ENCODE peak calls at places on chromosomes 1 and 21, in four cellular contexts. P is GM12878, I is K562, F is HepG2. B is an unnamed sample.

GRCh38 chr1:57163332-57163731 is 197.5 kb upstream of the C8B start:
- DNase-seq in P (no peak), I (no peak), F (no peak), B (no peak)

GRCh38 chr1:171937938-171938337 is 96.6 kb downstream of the DNM3 start:
- DNase-seq in P (no peak), I (no peak), F (no peak), B (no peak)

GRCh38 chr1:24294228-24294672 is 24.9 kb upstream of the GRHL3 start:
- DNase-seq in P (no peak), I (no peak), F (no peak), B (no peak)

GRCh38 chr1:155873860-155874259 is 14.5 kb downstream of the SYT11 start:
- DNase-seq in P (no peak), I (no peak), F (no peak), B (no peak)

GRCh38 chr21:46265736-46266525 is 19.5 kb downstream of the MCM3AP start:
- DNase-seq in P (no peak), I (no peak), F (no peak), B (no peak)

GRCh38 chr1:182147136-182147815 is 85.8 kb upstream of the ZNF648 start:
- DNase-seq in P (peak; percentile 60), I (no peak), F (no peak), B (no peak)

GRCh38 chr1:42806171-42806570 is 10.8 kb upstream of the ERMAP start:
- DNase-seq in P (no peak), I (no peak), F (no peak), B (no peak)

GRCh38 chr1:119358661-119359060 is 9.9 kb upstream of the HAO2 start:
- DNase-seq in P (no peak), I (no peak), F (no peak), B (no peak)

GRCh38 chr1:244289976-244290375 is 161.7 kb downstream of the ADSS2 start:
- DNase-seq in P (no peak), I (no peak), F (no peak), B (no peak)

GRCh38 chr1:172585348-172585747 is 52.4 kb downstream of the SUCO start:
- DNase-seq in P (no peak), I (no peak), F (no peak), B (no peak)

GRCh38 chr1:228374711-228375577 is 31.7 kb downstream of the TRIM11 start:
- DNase-seq in P (no peak), I (no peak), F (no peak), B (no peak)

GRCh38 chr1:192700834-192701271 is 64.9 kb downstream of the RGS13 start:
- DNase-seq in P (no peak), I (no peak), F (peak; percentile 85), B (no peak)

DNA sequence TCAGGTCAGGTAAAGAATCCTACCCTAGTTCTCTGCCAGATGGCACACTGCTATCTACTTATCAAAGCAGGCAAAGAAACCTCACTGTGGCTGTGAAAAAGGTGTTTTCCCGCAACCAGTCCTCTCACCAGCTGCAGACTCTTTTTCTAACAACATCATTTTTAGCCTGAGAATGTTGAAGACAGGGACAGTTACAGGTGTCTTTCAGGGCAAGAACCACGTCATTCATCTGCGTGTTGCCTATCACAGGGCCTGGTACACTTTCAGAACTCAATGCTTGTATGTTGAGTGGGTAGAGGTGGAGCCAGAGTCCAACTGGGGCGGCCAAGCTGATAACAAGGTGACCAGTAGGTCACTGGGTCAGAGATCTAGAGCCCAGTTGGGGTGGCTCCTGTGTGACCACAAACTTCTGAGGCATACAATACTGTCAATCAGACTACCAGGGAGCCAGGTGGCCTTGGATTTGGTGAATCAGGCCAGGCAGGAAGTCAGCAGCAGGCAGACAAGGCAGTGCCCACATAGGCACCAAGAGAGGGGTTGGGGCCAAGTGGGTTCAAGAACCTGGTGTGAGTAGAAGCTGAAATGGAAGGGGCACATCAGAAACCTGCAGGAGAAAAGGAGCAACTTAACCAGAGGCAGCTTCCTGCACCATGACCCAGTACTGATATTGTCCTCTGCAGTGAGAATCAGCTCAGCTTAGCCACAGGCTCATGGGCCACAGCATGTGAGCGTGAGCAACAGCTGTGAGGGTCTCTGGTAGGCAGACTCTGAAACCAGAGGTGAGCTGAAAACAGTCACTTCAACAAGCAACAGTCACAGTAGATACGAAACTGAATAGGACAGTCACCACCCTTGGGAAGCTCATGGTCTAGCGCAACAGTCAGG is 123.6 kb downstream of the DTL start:
- DNase-seq in P (peak; percentile 56), I (peak; percentile 45), F (peak; percentile 48), B (no peak)
- TF ChIP-seq TARDBP in P (no peak), I (no peak), F (no peak), B (no peak)

DNA sequence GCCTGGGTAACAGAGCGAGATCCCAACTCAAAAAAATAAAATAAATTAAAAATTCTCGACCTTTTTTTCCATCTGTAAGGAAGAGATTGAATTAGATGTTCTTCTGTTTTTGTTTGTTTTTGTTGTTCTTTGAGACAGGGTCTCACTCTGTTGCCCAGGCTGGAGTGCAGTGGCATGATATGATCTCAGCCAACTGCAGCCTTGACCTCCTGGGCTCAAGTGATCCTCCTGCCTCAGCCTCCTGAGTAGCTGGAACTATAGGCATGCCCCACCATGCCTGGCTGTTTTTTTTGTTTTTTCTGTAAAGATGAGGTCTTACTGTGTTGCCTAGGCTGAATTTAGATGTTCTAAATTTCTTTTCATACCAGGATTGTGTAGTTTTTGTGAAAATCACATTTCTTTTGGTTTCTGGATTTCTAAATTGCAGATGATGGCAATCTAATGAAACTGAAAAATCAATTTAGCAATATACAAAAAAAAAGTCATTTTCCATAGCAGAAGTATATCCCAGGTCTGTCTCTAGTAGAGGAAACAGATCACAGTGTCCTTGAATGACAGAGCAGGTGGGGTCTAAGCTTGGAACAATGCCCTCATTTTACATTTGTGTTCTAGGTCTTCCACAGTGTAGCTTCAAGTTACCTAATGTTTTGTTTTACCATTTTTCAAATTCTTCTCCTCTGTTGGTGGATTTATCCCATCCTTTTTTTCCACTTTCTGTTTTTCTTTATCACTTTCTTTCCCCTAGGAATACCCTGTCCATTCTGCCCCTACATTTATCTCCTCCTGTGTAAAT is 20.3 kb downstream of the ZYG11A start:
- DNase-seq in P (no peak), I (no peak), F (peak; percentile 24), B (no peak)
- TF ChIP-seq SP1 in P (no peak), I (no peak), F (no peak), B (no peak)

DNA sequence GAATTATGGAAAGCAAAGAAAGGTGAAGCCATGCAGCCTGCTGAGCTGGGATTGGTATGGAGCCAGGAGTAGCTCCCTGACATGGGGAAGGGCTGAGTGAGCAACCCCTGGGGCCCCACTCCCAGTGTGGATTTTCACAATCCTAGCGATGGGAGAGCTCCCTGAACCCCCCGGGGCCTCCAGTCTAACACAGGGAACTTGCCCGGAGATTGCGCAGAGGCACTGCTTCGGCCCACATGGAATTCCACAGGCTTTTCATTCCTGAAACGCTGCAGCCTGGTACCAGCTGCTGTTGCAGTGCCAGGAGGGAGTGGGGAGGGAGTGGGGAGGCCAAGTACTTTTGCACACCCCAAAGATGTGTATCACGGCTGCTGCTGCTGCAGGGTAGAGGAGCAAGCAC is 110.4 kb upstream of the C21orf91 start:
- DNase-seq in P (no peak), I (no peak), F (no peak), B (no peak)
- TF ChIP-seq TARDBP in P (no peak), I (no peak), F (no peak), B (no peak)

GRCh38 chr1:117534995-117535467 is 70.8 kb upstream of the TENT5C start:
- DNase-seq in P (peak; percentile 28), I (peak; percentile 84), F (peak; percentile 31), B (peak; percentile 72)

GRCh38 chr1:117527566-117528102 is 78.2 kb upstream of the TENT5C start:
- DNase-seq in P (no peak), I (no peak), F (no peak), B (no peak)

GRCh38 chr1:117527111-117527510 is 78.7 kb upstream of the TENT5C start:
- DNase-seq in P (no peak), I (no peak), F (no peak), B (no peak)

GRCh38 chr1:117531222-117531621 is 74.6 kb upstream of the TENT5C start:
- DNase-seq in P (no peak), I (no peak), F (no peak), B (no peak)

DNA sequence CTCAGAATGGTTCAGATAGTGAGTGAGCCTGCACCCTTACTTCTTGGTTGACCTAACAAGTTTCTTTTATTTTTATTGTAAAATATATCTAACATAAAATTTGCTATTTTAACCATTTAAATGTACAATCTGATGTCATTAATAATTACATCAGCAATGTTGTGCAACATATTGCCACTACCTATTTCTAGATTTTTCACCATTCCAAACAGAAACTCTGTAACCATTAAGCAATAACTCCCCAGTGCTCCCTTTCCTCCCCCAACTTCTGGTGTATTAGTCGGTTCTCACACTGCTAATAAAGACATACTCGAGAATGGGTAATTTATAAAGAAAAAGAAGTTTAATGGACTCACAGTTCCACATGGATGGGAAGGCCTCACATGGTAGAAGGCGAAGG is 76.2 kb upstream of the TENT5C start:
- DNase-seq in P (no peak), I (no peak), F (no peak), B (no peak)
- TF ChIP-seq SP1 in P (no peak), I (no peak), F (no peak), B (no peak)

DNA sequence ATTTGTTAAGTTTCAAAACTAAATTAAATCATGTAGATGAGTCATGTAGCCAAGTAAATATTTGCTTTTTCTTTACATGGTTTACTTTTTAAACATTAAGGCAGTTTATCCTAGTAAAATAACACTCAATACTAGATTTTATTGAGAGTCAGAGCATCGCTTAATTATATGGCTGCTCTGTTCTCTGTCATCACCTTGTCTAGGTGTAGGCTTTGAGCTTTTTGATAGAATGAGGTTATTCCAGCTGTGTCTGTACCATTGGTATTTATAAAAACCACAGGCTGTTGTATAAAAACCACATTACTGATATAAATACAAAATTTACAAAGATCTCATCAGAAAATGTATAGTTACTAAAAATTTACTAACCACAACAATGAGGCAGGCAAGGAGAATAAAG is 42.5 kb upstream of the GPR52 start:
- DNase-seq in P (no peak), I (no peak), F (no peak), B (no peak)
- TF ChIP-seq TARDBP in P (no peak), I (no peak), F (no peak), B (no peak)

B was measured in HEK293T.